ENCODE peak calls at places on chromosome 11, in four cellular contexts. S is K562, R is IMR-90, V is endothelial cell of umbilical vein. A is an unnamed sample.

GRCh38 chr11:36278531-36279245 is 10.5 kb downstream of the COMMD9 start:
- DNase-seq in S (no peak), R (peak; percentile 47), V (no peak), A (no peak)

GRCh38 chr11:34201130-34201529 is 95.7 kb downstream of the NAT10 start:
- DNase-seq in S (no peak), R (no peak), V (no peak), A (no peak)

GRCh38 chr11:15268598-15268997 is 153.9 kb downstream of the INSC start:
- DNase-seq in S (no peak), R (no peak), V (no peak), A (no peak)

GRCh38 chr11:1224491-1225385 is 1.9 kb downstream of the MUC5B start:
- DNase-seq in S (no peak), R (no peak), V (no peak), A (no peak)

GRCh38 chr11:1542267-1542666 is 29.8 kb downstream of the DUSP8 start:
- DNase-seq in S (no peak), R (no peak), V (no peak), A (no peak)

GRCh38 chr11:40380871-40381270 is 1078.6 kb downstream of the LRRC4C start:
- DNase-seq in S (no peak), R (no peak), V (no peak), A (no peak)

GRCh38 chr11:134571301-134571700 is 159.3 kb upstream of the B3GAT1 start:
- DNase-seq in S (no peak), R (no peak), V (no peak), A (no peak)

GRCh38 chr11:128757235-128757711 is 63.4 kb downstream of the FLI1 start:
- DNase-seq in S (peak; percentile 21), R (peak; percentile 48), V (peak; percentile 75), A (peak; percentile 93)

GRCh38 chr11:59545179-59546020 is 34.1 kb downstream of the OR4D9 start:
- DNase-seq in S (peak; percentile 98), R (peak; percentile 44), V (peak; percentile 23), A (no peak)

GRCh38 chr11:61602775-61603569 is 22.1 kb upstream of the SYT7 start:
- DNase-seq in S (peak; percentile 70), R (peak; percentile 96), V (no peak), A (no peak)

GRCh38 chr11:15672822-15673221 is 558.1 kb downstream of the INSC start:
- DNase-seq in S (no peak), R (no peak), V (no peak), A (no peak)

GRCh38 chr11:27012254-27012921 is 18.5 kb downstream of the FIBIN start:
- DNase-seq in S (no peak), R (peak; percentile 88), V (peak; percentile 72), A (no peak)

GRCh38 chr11:64064374-64065140 is 28.8 kb downstream of the FLRT1 start:
- DNase-seq in S (no peak), R (no peak), V (no peak), A (no peak)

GRCh38 chr11:63832336-63832735 is 6.6 kb upstream of the MARK2 start:
- DNase-seq in S (no peak), R (no peak), V (no peak), A (no peak)

DNA sequence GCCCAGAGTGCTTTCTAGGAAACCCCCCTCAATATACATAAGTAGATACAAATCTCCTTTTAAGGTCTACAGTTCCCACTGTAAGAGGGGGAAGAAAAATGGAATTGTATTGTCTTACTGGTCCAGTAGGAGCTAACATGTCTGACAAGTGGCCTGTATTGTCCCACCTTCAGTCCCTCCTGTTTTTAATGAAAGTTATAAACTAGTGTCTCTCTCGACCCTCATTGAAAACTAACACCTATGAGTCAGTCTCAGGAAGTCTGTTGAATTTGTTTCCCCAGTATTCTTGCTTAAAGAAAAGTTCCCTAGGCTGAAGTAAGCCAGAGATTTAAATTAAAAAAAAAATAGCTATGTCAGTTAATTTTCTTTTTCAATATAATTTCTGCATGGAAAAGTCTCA is 69.3 kb downstream of the TTC17 start:
- DNase-seq in S (no peak), R (peak; percentile 2), V (peak; percentile 61), A (no peak)
- TF ChIP-seq FOS in S (no peak), R (no peak), V (peak; percentile 34), A (no peak)

GRCh38 chr11:13009921-13010736 is 1.0 kb downstream of the RASSF10 start:
- DNase-seq in S (no peak), R (peak; percentile 7), V (peak; percentile 18), A (no peak)

GRCh38 chr11:13013054-13013488 is 4.0 kb downstream of the RASSF10 start:
- DNase-seq in S (no peak), R (no peak), V (no peak), A (peak; percentile 55)

GRCh38 chr11:13010737-13011342 is 1.7 kb downstream of the RASSF10 start:
- DNase-seq in S (no peak), R (no peak), V (peak; percentile 9), A (no peak)

GRCh38 chr11:13012037-13012693 is 3.0 kb downstream of the RASSF10 start:
- DNase-seq in S (no peak), R (no peak), V (no peak), A (no peak)

DNA sequence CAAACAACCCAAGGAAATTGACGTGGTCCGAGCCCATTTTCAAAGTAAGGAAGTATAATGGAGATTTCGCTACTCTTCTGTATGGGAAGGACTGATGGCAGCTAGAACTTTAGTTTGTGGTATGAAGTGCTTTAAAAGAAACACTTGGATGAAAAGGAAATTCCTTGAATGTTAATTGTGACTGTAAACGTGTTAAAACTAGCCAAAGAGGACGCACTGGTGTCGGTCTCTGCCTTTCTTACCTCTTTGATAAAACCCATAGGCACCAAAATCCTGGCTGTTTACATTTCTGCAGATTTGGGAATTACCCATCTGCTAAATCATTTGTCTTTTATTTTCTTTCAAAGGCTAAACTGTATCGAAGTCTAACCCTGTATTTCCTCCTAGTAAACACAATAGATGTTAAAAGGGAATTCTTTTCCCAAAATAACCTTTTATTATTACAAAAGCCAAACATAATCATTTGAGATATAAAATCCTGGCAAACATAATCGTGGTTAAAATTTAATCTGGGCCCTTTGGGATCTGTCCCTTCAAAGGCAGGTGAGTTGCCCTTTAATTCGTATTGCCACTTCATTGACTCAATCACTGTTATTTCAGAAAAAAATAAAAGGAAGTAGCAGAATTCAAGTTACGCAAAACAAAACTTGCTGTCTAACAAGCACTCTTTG is 2.4 kb downstream of the RASSF10 start:
- DNase-seq in S (no peak), R (no peak), V (no peak), A (no peak)
- TF ChIP-seq FOS in S (no peak), R (no peak), V (no peak), A (no peak)

DNA sequence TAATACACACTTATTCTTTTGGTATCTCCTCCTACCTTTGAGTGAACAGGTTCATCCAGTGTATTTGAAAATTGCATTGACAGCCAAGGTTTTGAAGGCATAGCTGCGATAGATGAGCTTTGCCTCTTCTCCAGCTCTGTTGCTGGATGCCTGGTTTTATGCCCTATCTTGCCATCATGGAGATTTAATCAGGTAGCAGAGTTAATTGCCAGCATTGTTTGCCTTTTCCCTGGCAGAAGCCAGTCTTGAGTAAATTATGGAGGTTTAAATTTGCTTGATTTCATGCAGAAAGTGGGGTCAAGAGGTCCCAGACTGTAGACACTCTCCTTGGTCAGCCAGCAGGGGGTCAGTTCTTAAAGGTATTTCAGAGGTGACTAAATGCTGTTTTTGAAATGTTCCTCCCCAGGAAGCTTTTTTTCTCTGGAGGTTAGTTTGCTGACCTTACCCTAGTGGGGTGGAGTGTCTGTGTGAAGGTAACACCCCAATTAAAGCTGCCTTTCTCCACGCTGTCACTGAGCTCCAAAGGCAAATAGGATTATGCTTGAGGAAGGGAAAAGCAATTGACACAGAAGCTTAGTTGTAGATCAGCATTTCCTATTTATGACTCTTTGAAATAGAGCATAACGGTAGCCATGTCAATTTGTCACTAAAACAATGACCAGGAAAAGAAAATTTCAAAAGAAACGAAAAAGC is 96.0 kb downstream of the EXT2 start:
- DNase-seq in S (no peak), R (no peak), V (no peak), A (no peak)
- TF ChIP-seq FOS in S (no peak), R (no peak), V (no peak), A (no peak)

GRCh38 chr11:31106963-31107576 is 262.5 kb downstream of the DCDC1 start:
- DNase-seq in S (peak; percentile 58), R (peak; percentile 7), V (peak; percentile 44), A (no peak)

GRCh38 chr11:31114437-31114836 is 255.1 kb downstream of the DCDC1 start:
- DNase-seq in S (no peak), R (no peak), V (no peak), A (no peak)

GRCh38 chr11:31110825-31111224 is 258.7 kb downstream of the DCDC1 start:
- DNase-seq in S (no peak), R (no peak), V (no peak), A (no peak)

GRCh38 chr11:31106326-31106725 is 263.2 kb downstream of the DCDC1 start:
- DNase-seq in S (no peak), R (no peak), V (no peak), A (no peak)

DNA sequence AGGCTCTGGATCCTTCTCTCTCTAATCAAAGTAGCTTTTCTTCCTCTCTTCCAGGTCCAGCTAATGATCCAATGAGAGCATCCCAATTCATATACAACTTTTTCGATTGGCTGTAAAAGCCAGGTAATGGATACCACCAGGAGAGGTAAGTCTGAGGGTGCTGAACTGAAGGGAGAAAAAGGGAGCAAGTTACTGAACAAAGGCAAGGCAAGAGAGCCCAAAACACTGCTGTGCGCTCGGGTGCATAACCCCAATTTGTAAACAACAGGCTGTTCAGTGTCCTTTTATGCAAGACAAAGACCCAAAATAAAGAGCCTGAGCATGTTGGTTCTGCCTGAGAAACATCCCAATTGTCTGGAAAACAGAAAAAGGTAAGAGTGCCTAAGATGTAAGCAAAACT is 260.1 kb downstream of the DCDC1 start:
- DNase-seq in S (no peak), R (no peak), V (no peak), A (no peak)
- TF ChIP-seq FOS in S (no peak), R (no peak), V (no peak), A (no peak)

GRCh38 chr11:67056640-67057409 is at the start of gene RHOD:
- DNase-seq in S (no peak), R (no peak), V (peak; percentile 21), A (no peak)

GRCh38 chr11:67057410-67057757 is 737 bp downstream of the RHOD start:
- DNase-seq in S (no peak), R (no peak), V (no peak), A (no peak)

GRCh38 chr11:67054851-67055523 is 1.7 kb upstream of the RHOD start:
- DNase-seq in S (peak; percentile 71), R (peak; percentile 88), V (peak; percentile 65), A (no peak)

GRCh38 chr11:67056267-67056639 is 394 bp upstream of the RHOD start:
- DNase-seq in S (no peak), R (no peak), V (no peak), A (no peak)

DNA sequence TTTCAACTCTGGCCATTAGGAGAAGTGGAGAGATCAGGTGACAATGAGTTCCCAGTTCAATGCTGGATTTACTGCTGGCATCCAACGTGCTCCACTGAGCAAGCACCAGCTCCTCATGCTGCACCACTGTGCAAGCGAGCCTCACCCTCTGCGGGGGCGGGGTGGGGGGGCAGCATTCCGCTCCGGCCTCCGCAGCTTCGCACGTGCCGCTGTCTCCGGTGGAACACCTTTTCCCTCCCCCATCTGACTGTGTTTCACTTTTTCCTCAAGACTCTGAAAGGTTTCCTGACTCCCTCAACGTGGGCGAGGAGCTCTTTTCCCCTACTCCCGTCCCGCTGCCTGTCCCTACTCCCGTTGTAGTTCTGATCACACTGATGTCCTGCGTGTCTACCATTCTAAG is 835 bp upstream of the RHOD start:
- DNase-seq in S (no peak), R (peak; percentile 15), V (no peak), A (no peak)
- TF ChIP-seq FOS in S (no peak), R (no peak), V (no peak), A (no peak)